ENCODE peak calls at places on chromosomes 5 and 9, in four cellular contexts. G is brain microvascular endothelial cell, U is B cell, I is stomach. Q is an unnamed sample.

GRCh38 chr5:1387059-1387755 is 42.3 kb upstream of the CLPTM1L start:
- DNase-seq in G (no peak), U (peak), I (no peak), Q (no peak)

GRCh38 chr5:82405618-82406199 is 127.6 kb upstream of the RPS23 start:
- DNase-seq in G (peak), U (no peak), I (no peak), Q (no peak)

GRCh38 chr5:57911466-57911865 is 428.9 kb upstream of the ACTBL2 start:
- DNase-seq in G (no peak), U (no peak), I (no peak), Q (no peak)

GRCh38 chr5:69285448-69286116 is 47.0 kb downstream of the CCDC125 start:
- DNase-seq in G (peak), U (no peak), I (no peak), Q (no peak)

GRCh38 chr5:43121565-43122484 is 1.1 kb downstream of the ZNF131 start:
- DNase-seq in G (peak), U (no peak), I (no peak), Q (peak)

GRCh38 chr9:111731916-111732315 is 62.8 kb downstream of the SHOC1 start:
- DNase-seq in G (no peak), U (no peak), I (no peak), Q (no peak)

GRCh38 chr9:113738506-113738897 is 137.6 kb upstream of the ZNF618 start:
- DNase-seq in G (no peak), U (no peak), I (no peak), Q (no peak)

GRCh38 chr5:9445989-9446388 is 99.9 kb downstream of the SEMA5A start:
- DNase-seq in G (no peak), U (no peak), I (no peak), Q (no peak)

GRCh38 chr5:168085321-168086040 is 206.0 kb upstream of the WWC1 start:
- DNase-seq in G (no peak), U (no peak), I (no peak), Q (no peak)

GRCh38 chr9:82127993-82128710 is 139.6 kb downstream of the SPATA31D1 start:
- DNase-seq in G (no peak), U (peak), I (no peak), Q (peak)

GRCh38 chr5:128491291-128491690 is 46.8 kb downstream of the FBN2 start:
- DNase-seq in G (peak), U (no peak), I (no peak), Q (no peak)

GRCh38 chr5:146283344-146283761 is 55.3 kb upstream of the POU4F3 start:
- DNase-seq in G (peak), U (no peak), I (no peak), Q (no peak)

GRCh38 chr9:77663754-77664153 is 15.6 kb upstream of the GNA14 start:
- DNase-seq in G (peak), U (no peak), I (peak), Q (no peak)

GRCh38 chr9:131406567-131407436 is 12.9 kb downstream of the PRRC2B start:
- DNase-seq in G (no peak), U (no peak), I (no peak), Q (no peak)

GRCh38 chr9:131776473-131776872 is 36.6 kb upstream of the RAPGEF1 start:
- DNase-seq in G (peak), U (no peak), I (no peak), Q (no peak)

GRCh38 chr5:165130656-165131055 is 1625.2 kb downstream of the MAT2B start:
- DNase-seq in G (no peak), U (no peak), I (no peak), Q (no peak)

GRCh38 chr5:147084702-147085101 is 150.1 kb upstream of the STK32A start:
- DNase-seq in G (no peak), U (no peak), I (peak), Q (no peak)

GRCh38 chr5:11346336-11346735 is 557.9 kb downstream of the CTNND2 start:
- DNase-seq in G (no peak), U (no peak), I (no peak), Q (no peak)

GRCh38 chr9:95650720-95651119 is 133.9 kb upstream of the PTCH1 start:
- DNase-seq in G (no peak), U (no peak), I (no peak), Q (no peak)

DNA sequence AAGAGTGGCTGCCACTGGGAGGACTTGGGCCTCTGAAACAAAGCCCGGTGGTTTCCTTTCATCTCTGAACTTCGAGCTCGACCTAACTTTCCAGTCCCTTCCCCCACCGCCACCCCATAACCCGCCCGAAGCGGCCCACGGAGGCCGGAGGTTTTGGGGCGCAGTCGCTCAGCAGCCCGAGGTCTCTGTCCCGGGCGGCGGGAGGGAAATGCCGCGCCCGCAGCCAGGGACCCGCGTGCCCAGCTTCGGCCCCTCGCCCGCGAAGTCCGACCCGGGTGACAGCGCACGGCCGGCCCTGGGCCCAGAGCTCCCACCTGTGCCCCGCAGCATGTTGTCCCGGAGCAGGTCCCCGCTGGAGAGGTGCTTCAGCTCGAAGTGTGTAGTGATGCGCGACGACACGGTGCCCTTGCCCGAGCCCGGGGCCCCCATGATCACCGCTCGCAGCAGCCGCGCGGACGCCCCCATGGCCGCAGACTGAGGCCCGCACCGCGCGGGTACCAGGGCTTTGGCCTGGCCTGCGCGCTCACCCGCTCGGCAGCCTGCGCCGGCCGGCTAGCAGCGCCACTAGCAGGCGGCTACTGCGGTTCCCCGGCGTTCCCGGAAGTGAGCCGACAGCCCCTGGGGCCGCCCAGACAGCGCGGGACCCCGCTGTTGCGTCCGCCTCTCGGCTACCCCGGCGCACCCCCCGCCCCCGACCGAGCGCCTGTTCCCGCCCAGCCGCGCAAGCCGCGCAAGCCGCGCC is at the start of gene AK3:
- DNase-seq in G (peak), U (peak), I (peak), Q (peak)
- TF ChIP-seq CTCF in G (peak), U (no peak), I (no peak), Q (peak)

GRCh38 chr9:115209601-115210306 is 91.8 kb upstream of the TNC start:
- DNase-seq in G (peak), U (no peak), I (no peak), Q (peak)

GRCh38 chr9:115211413-115212204 is 93.7 kb upstream of the TNC start:
- DNase-seq in G (peak), U (no peak), I (no peak), Q (peak)

GRCh38 chr9:115212832-115213231 is 94.9 kb upstream of the TNC start:
- DNase-seq in G (no peak), U (no peak), I (no peak), Q (peak)

GRCh38 chr9:115208503-115208902 is 90.5 kb upstream of the TNC start:
- DNase-seq in G (no peak), U (no peak), I (no peak), Q (no peak)

DNA sequence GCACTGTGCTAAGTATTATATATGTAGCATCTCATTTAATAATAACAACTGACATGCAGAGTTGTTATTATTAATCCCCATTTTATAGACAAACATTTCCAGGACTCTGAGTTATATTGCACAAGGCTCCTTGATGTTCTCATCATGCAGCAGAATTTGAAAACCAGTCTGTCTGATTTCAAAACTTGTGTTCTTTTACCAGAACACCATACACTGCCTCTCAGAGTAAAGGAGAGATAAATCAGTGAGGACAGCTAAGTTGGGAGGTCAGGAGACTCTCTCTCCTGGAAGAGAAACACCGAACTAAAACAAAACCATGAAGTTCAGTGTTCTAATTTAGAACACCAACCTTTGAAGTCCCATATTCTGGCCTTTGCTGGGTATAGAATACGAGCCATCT is 92.7 kb upstream of the TNC start:
- DNase-seq in G (no peak), U (no peak), I (no peak), Q (no peak)
- TF ChIP-seq CTCF in G (no peak), U (no peak), I (no peak), Q (no peak)

GRCh38 chr9:68585034-68585761 is 44.5 kb upstream of the TMEM252 start:
- DNase-seq in G (no peak), U (no peak), I (no peak), Q (no peak)
- TF ChIP-seq CTCF in G (no peak), U (no peak), I (no peak), Q (no peak)

GRCh38 chr9:86892576-86892975 is 54.7 kb downstream of the GAS1 start:
- DNase-seq in G (peak), U (no peak), I (no peak), Q (no peak)

GRCh38 chr9:86891091-86891490 is 56.2 kb downstream of the GAS1 start:
- DNase-seq in G (no peak), U (no peak), I (no peak), Q (no peak)

GRCh38 chr9:86891886-86892437 is 55.3 kb downstream of the GAS1 start:
- DNase-seq in G (no peak), U (no peak), I (no peak), Q (no peak)

GRCh38 chr9:86893811-86894490 is 53.4 kb downstream of the GAS1 start:
- DNase-seq in G (no peak), U (no peak), I (no peak), Q (no peak)
- TF ChIP-seq CTCF in G (no peak), U (no peak), I (no peak), Q (no peak)

GRCh38 chr9:115411516-115411915 is 293.6 kb upstream of the TNC start:
- DNase-seq in G (no peak), U (no peak), I (no peak), Q (no peak)

GRCh38 chr9:115413766-115414382 is 295.9 kb upstream of the TNC start:
- DNase-seq in G (no peak), U (no peak), I (no peak), Q (no peak)

GRCh38 chr9:115411993-115412452 is 294.1 kb upstream of the TNC start:
- DNase-seq in G (no peak), U (no peak), I (no peak), Q (no peak)

GRCh38 chr9:115414561-115414960 is 296.6 kb upstream of the TNC start:
- DNase-seq in G (no peak), U (no peak), I (no peak), Q (no peak)

GRCh38 chr9:115413304-115413703 is 295.3 kb upstream of the TNC start:
- DNase-seq in G (no peak), U (no peak), I (no peak), Q (peak)
- TF ChIP-seq CTCF in G (no peak), U (no peak), I (no peak), Q (no peak)

DNA sequence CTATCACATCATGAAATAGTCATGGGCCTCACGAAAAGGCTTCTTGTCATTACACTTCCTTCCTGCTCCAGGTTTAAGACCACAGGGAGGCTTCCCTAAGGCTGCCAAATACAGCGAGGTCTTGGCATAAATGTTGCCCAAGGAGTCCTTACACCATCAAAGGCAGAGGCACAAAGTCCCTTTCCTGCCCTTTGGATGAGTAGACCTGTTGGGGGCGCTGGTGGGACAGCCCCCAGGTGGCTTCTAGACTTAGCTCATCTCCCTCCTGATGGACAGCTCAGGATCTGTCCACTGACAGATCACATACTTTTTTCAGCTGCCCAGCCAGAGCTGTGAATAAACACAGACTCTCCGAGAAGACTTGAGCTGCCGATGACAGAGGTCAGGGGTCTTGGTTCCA is 15.5 kb upstream of the MEGF9 start:
- DNase-seq in G (no peak), U (no peak), I (no peak), Q (no peak)
- TF ChIP-seq CTCF in G (peak), U (no peak), I (no peak), Q (peak)

GRCh38 chr5:136374003-136374402 is 8.7 kb upstream of the TRPC7 start:
- DNase-seq in G (peak), U (no peak), I (no peak), Q (no peak)
- TF ChIP-seq CTCF in G (no peak), U (no peak), I (no peak), Q (peak)

Q was measured in GM13977.